ENCODE peak calls at places on chromosomes 16 and 17, in seven cellular contexts. One of them, this sample, is unnamed.

GRCh38 chr16:1990336-1991134 is 765 bp downstream of the SYNGR3 start:
- DNase-seq in fibroblast of the conjunctiva: no peak
- DNase-seq in HL-60: no peak
- DNase-seq in retina: peak
- DNase-seq in stimulated activated CD4-positive, alpha-beta T cell treated with anti-CD3 and anti-CD28 coated beads, Interleukin-2, amount 100 ng/mL, for 24 hours: peak
- DNase-seq in GM13977: peak
- DNase-seq in CD4-positive, alpha-beta T cell: no peak
- DNase-seq in this sample: no peak

GRCh38 chr16:57764341-57765159 is 29.0 kb downstream of the KATNB1 start:
- DNase-seq in GM13977: peak
- DNase-seq in stimulated activated CD4-positive, alpha-beta T cell treated with anti-CD3 and anti-CD28 coated beads, Interleukin-2, amount 100 ng/mL, for 24 hours: no peak
- DNase-seq in CD4-positive, alpha-beta T cell: no peak
- DNase-seq in HL-60: no peak
- DNase-seq in fibroblast of the conjunctiva: peak
- DNase-seq in retina: no peak
- DNase-seq in this sample: peak

GRCh38 chr16:1331712-1332617 is 1.5 kb upstream of the BAIAP3 start:
- DNase-seq in GM13977: peak
- DNase-seq in fibroblast of the conjunctiva: peak
- DNase-seq in HL-60: peak
- DNase-seq in retina: peak
- DNase-seq in CD4-positive, alpha-beta T cell: peak
- DNase-seq in stimulated activated CD4-positive, alpha-beta T cell treated with anti-CD3 and anti-CD28 coated beads, Interleukin-2, amount 100 ng/mL, for 24 hours: peak
- DNase-seq in this sample: peak

GRCh38 chr17:9258115-9259020 is 237.1 kb downstream of the NTN1 start:
- DNase-seq in GM13977: no peak
- DNase-seq in retina: no peak
- DNase-seq in fibroblast of the conjunctiva: no peak
- DNase-seq in CD4-positive, alpha-beta T cell: no peak
- DNase-seq in stimulated activated CD4-positive, alpha-beta T cell treated with anti-CD3 and anti-CD28 coated beads, Interleukin-2, amount 100 ng/mL, for 24 hours: no peak
- DNase-seq in HL-60: no peak
- DNase-seq in this sample: no peak

GRCh38 chr16:2981899-2982250 is 1.6 kb upstream of the PKMYT1 start:
- DNase-seq in GM13977: no peak
- DNase-seq in stimulated activated CD4-positive, alpha-beta T cell treated with anti-CD3 and anti-CD28 coated beads, Interleukin-2, amount 100 ng/mL, for 24 hours: no peak
- DNase-seq in fibroblast of the conjunctiva: no peak
- DNase-seq in retina: no peak
- DNase-seq in CD4-positive, alpha-beta T cell: no peak
- DNase-seq in HL-60: no peak
- DNase-seq in this sample: no peak

GRCh38 chr16:53996961-53997360 is 289.6 kb downstream of the IRX3 start:
- DNase-seq in fibroblast of the conjunctiva: no peak
- DNase-seq in stimulated activated CD4-positive, alpha-beta T cell treated with anti-CD3 and anti-CD28 coated beads, Interleukin-2, amount 100 ng/mL, for 24 hours: no peak
- DNase-seq in GM13977: no peak
- DNase-seq in retina: no peak
- DNase-seq in HL-60: no peak
- DNase-seq in CD4-positive, alpha-beta T cell: no peak
- DNase-seq in this sample: no peak

GRCh38 chr17:2435181-2435741 is 34.4 kb upstream of the MNT start:
- DNase-seq in GM13977: no peak
- DNase-seq in fibroblast of the conjunctiva: peak
- DNase-seq in CD4-positive, alpha-beta T cell: no peak
- DNase-seq in stimulated activated CD4-positive, alpha-beta T cell treated with anti-CD3 and anti-CD28 coated beads, Interleukin-2, amount 100 ng/mL, for 24 hours: no peak
- DNase-seq in HL-60: no peak
- DNase-seq in retina: peak
- DNase-seq in this sample: no peak

GRCh38 chr16:66298571-66299120 is 67.8 kb upstream of the CDH5 start:
- DNase-seq in CD4-positive, alpha-beta T cell: no peak
- DNase-seq in fibroblast of the conjunctiva: no peak
- DNase-seq in HL-60: no peak
- DNase-seq in retina: no peak
- DNase-seq in stimulated activated CD4-positive, alpha-beta T cell treated with anti-CD3 and anti-CD28 coated beads, Interleukin-2, amount 100 ng/mL, for 24 hours: no peak
- DNase-seq in GM13977: no peak
- DNase-seq in this sample: no peak

GRCh38 chr17:57400648-57401047 is 144.3 kb downstream of the MSI2 start:
- DNase-seq in HL-60: no peak
- DNase-seq in retina: no peak
- DNase-seq in CD4-positive, alpha-beta T cell: no peak
- DNase-seq in GM13977: no peak
- DNase-seq in fibroblast of the conjunctiva: no peak
- DNase-seq in stimulated activated CD4-positive, alpha-beta T cell treated with anti-CD3 and anti-CD28 coated beads, Interleukin-2, amount 100 ng/mL, for 24 hours: no peak
- DNase-seq in this sample: no peak

GRCh38 chr16:49910761-49911160 is 54.8 kb upstream of the ZNF423 start:
- DNase-seq in fibroblast of the conjunctiva: no peak
- DNase-seq in retina: peak
- DNase-seq in stimulated activated CD4-positive, alpha-beta T cell treated with anti-CD3 and anti-CD28 coated beads, Interleukin-2, amount 100 ng/mL, for 24 hours: no peak
- DNase-seq in HL-60: no peak
- DNase-seq in CD4-positive, alpha-beta T cell: no peak
- DNase-seq in GM13977: no peak
- DNase-seq in this sample: no peak

GRCh38 chr16:67459858-67460144 is 21.2 kb downstream of the ATP6V0D1 start:
- DNase-seq in fibroblast of the conjunctiva: no peak
- DNase-seq in GM13977: no peak
- DNase-seq in HL-60: no peak
- DNase-seq in retina: no peak
- DNase-seq in stimulated activated CD4-positive, alpha-beta T cell treated with anti-CD3 and anti-CD28 coated beads, Interleukin-2, amount 100 ng/mL, for 24 hours: no peak
- DNase-seq in CD4-positive, alpha-beta T cell: no peak
- DNase-seq in this sample: no peak

GRCh38 chr17:11899494-11899893 is 97.8 kb downstream of the ZNF18 start:
- DNase-seq in retina: peak
- DNase-seq in GM13977: no peak
- DNase-seq in stimulated activated CD4-positive, alpha-beta T cell treated with anti-CD3 and anti-CD28 coated beads, Interleukin-2, amount 100 ng/mL, for 24 hours: no peak
- DNase-seq in HL-60: no peak
- DNase-seq in CD4-positive, alpha-beta T cell: no peak
- DNase-seq in fibroblast of the conjunctiva: no peak
- DNase-seq in this sample: no peak

GRCh38 chr16:75931043-75931442 is 204.8 kb upstream of the CPHXL start:
- DNase-seq in retina: no peak
- DNase-seq in fibroblast of the conjunctiva: peak
- DNase-seq in GM13977: no peak
- DNase-seq in HL-60: no peak
- DNase-seq in stimulated activated CD4-positive, alpha-beta T cell treated with anti-CD3 and anti-CD28 coated beads, Interleukin-2, amount 100 ng/mL, for 24 hours: no peak
- DNase-seq in CD4-positive, alpha-beta T cell: no peak
- DNase-seq in this sample: no peak

GRCh38 chr16:66695935-66696668 is 441 bp downstream of the CMTM4 start:
- DNase-seq in GM13977: peak
- DNase-seq in fibroblast of the conjunctiva: no peak
- DNase-seq in HL-60: no peak
- DNase-seq in retina: peak
- DNase-seq in stimulated activated CD4-positive, alpha-beta T cell treated with anti-CD3 and anti-CD28 coated beads, Interleukin-2, amount 100 ng/mL, for 24 hours: peak
- DNase-seq in CD4-positive, alpha-beta T cell: peak
- DNase-seq in this sample: no peak

GRCh38 chr16:85761866-85762265 is 11.0 kb upstream of the C16orf74 start:
- DNase-seq in HL-60: peak
- DNase-seq in stimulated activated CD4-positive, alpha-beta T cell treated with anti-CD3 and anti-CD28 coated beads, Interleukin-2, amount 100 ng/mL, for 24 hours: no peak
- DNase-seq in retina: no peak
- DNase-seq in GM13977: no peak
- DNase-seq in CD4-positive, alpha-beta T cell: no peak
- DNase-seq in fibroblast of the conjunctiva: no peak
- DNase-seq in this sample: no peak

GRCh38 chr16:85557976-85558589 is 55.0 kb upstream of the GSE1 start:
- DNase-seq in CD4-positive, alpha-beta T cell: no peak
- DNase-seq in retina: no peak
- DNase-seq in GM13977: no peak
- DNase-seq in HL-60: no peak
- DNase-seq in fibroblast of the conjunctiva: no peak
- DNase-seq in stimulated activated CD4-positive, alpha-beta T cell treated with anti-CD3 and anti-CD28 coated beads, Interleukin-2, amount 100 ng/mL, for 24 hours: no peak
- DNase-seq in this sample: no peak

GRCh38 chr17:54172654-54173316 is 350.1 kb downstream of the KIF2B start:
- DNase-seq in retina: peak
- DNase-seq in CD4-positive, alpha-beta T cell: no peak
- DNase-seq in stimulated activated CD4-positive, alpha-beta T cell treated with anti-CD3 and anti-CD28 coated beads, Interleukin-2, amount 100 ng/mL, for 24 hours: no peak
- DNase-seq in fibroblast of the conjunctiva: no peak
- DNase-seq in GM13977: no peak
- DNase-seq in HL-60: peak
- DNase-seq in this sample: no peak

GRCh38 chr17:50631908-50632571 is 2.6 kb upstream of the ABCC3 start:
- DNase-seq in stimulated activated CD4-positive, alpha-beta T cell treated with anti-CD3 and anti-CD28 coated beads, Interleukin-2, amount 100 ng/mL, for 24 hours: no peak
- DNase-seq in CD4-positive, alpha-beta T cell: no peak
- DNase-seq in GM13977: no peak
- DNase-seq in retina: no peak
- DNase-seq in HL-60: no peak
- DNase-seq in fibroblast of the conjunctiva: no peak
- DNase-seq in this sample: no peak

GRCh38 chr17:64354824-64355535 is 35.7 kb downstream of the PECAM1 start:
- DNase-seq in HL-60: no peak
- DNase-seq in fibroblast of the conjunctiva: no peak
- DNase-seq in CD4-positive, alpha-beta T cell: no peak
- DNase-seq in stimulated activated CD4-positive, alpha-beta T cell treated with anti-CD3 and anti-CD28 coated beads, Interleukin-2, amount 100 ng/mL, for 24 hours: no peak
- DNase-seq in GM13977: no peak
- DNase-seq in retina: no peak
- DNase-seq in this sample: no peak

GRCh38 chr17:27995554-27995953 is 46.9 kb upstream of the NLK start:
- DNase-seq in retina: no peak
- DNase-seq in fibroblast of the conjunctiva: no peak
- DNase-seq in GM13977: no peak
- DNase-seq in CD4-positive, alpha-beta T cell: no peak
- DNase-seq in HL-60: no peak
- DNase-seq in stimulated activated CD4-positive, alpha-beta T cell treated with anti-CD3 and anti-CD28 coated beads, Interleukin-2, amount 100 ng/mL, for 24 hours: no peak
- DNase-seq in this sample: no peak

GRCh38 chr17:68440526-68440925 is 16.8 kb downstream of the WIPI1 start:
- DNase-seq in retina: no peak
- DNase-seq in fibroblast of the conjunctiva: no peak
- DNase-seq in GM13977: no peak
- DNase-seq in CD4-positive, alpha-beta T cell: no peak
- DNase-seq in HL-60: no peak
- DNase-seq in stimulated activated CD4-positive, alpha-beta T cell treated with anti-CD3 and anti-CD28 coated beads, Interleukin-2, amount 100 ng/mL, for 24 hours: no peak
- DNase-seq in this sample: no peak

GRCh38 chr16:68236804-68237242 is 896 bp upstream of the ESRP2 start:
- DNase-seq in retina: no peak
- DNase-seq in GM13977: peak
- DNase-seq in fibroblast of the conjunctiva: no peak
- DNase-seq in HL-60: no peak
- DNase-seq in CD4-positive, alpha-beta T cell: no peak
- DNase-seq in stimulated activated CD4-positive, alpha-beta T cell treated with anti-CD3 and anti-CD28 coated beads, Interleukin-2, amount 100 ng/mL, for 24 hours: no peak
- DNase-seq in this sample: no peak

GRCh38 chr16:70800306-70800705 is 652 bp downstream of the VAC14 start:
- DNase-seq in GM13977: no peak
- DNase-seq in retina: no peak
- DNase-seq in CD4-positive, alpha-beta T cell: no peak
- DNase-seq in HL-60: no peak
- DNase-seq in stimulated activated CD4-positive, alpha-beta T cell treated with anti-CD3 and anti-CD28 coated beads, Interleukin-2, amount 100 ng/mL, for 24 hours: no peak
- DNase-seq in fibroblast of the conjunctiva: no peak
- DNase-seq in this sample: no peak

GRCh38 chr16:58128721-58129096 is 472 bp downstream of the CFAP20 start:
- DNase-seq in HL-60: no peak
- DNase-seq in stimulated activated CD4-positive, alpha-beta T cell treated with anti-CD3 and anti-CD28 coated beads, Interleukin-2, amount 100 ng/mL, for 24 hours: no peak
- DNase-seq in retina: no peak
- DNase-seq in CD4-positive, alpha-beta T cell: no peak
- DNase-seq in GM13977: peak
- DNase-seq in fibroblast of the conjunctiva: no peak
- DNase-seq in this sample: no peak

GRCh38 chr16:9092282-9092962 is 978 bp downstream of the HAPSTR1 start:
- DNase-seq in CD4-positive, alpha-beta T cell: peak
- DNase-seq in fibroblast of the conjunctiva: no peak
- DNase-seq in HL-60: peak
- DNase-seq in retina: peak
- DNase-seq in GM13977: peak
- DNase-seq in stimulated activated CD4-positive, alpha-beta T cell treated with anti-CD3 and anti-CD28 coated beads, Interleukin-2, amount 100 ng/mL, for 24 hours: peak
- DNase-seq in this sample: peak

GRCh38 chr17:81869221-81870154 is 1.6 kb downstream of the ARHGDIA start:
- DNase-seq in retina: peak
- DNase-seq in GM13977: peak
- DNase-seq in fibroblast of the conjunctiva: no peak
- DNase-seq in HL-60: peak
- DNase-seq in CD4-positive, alpha-beta T cell: no peak
- DNase-seq in stimulated activated CD4-positive, alpha-beta T cell treated with anti-CD3 and anti-CD28 coated beads, Interleukin-2, amount 100 ng/mL, for 24 hours: peak
- DNase-seq in this sample: peak

GRCh38 chr17:61456688-61457225 is 4.5 kb downstream of the TBX4 start:
- DNase-seq in HL-60: no peak
- DNase-seq in stimulated activated CD4-positive, alpha-beta T cell treated with anti-CD3 and anti-CD28 coated beads, Interleukin-2, amount 100 ng/mL, for 24 hours: no peak
- DNase-seq in CD4-positive, alpha-beta T cell: no peak
- DNase-seq in fibroblast of the conjunctiva: no peak
- DNase-seq in GM13977: no peak
- DNase-seq in retina: no peak
- DNase-seq in this sample: no peak

GRCh38 chr17:1197781-1198490 is 18.2 kb upstream of the ABR start:
- DNase-seq in CD4-positive, alpha-beta T cell: no peak
- DNase-seq in HL-60: peak
- DNase-seq in fibroblast of the conjunctiva: no peak
- DNase-seq in GM13977: peak
- DNase-seq in stimulated activated CD4-positive, alpha-beta T cell treated with anti-CD3 and anti-CD28 coated beads, Interleukin-2, amount 100 ng/mL, for 24 hours: peak
- DNase-seq in retina: peak
- DNase-seq in this sample: no peak

GRCh38 chr16:14364386-14365199 is 265.5 kb downstream of the PARN start:
- DNase-seq in fibroblast of the conjunctiva: no peak
- DNase-seq in stimulated activated CD4-positive, alpha-beta T cell treated with anti-CD3 and anti-CD28 coated beads, Interleukin-2, amount 100 ng/mL, for 24 hours: no peak
- DNase-seq in retina: peak
- DNase-seq in GM13977: no peak
- DNase-seq in HL-60: no peak
- DNase-seq in CD4-positive, alpha-beta T cell: no peak
- DNase-seq in this sample: no peak